ENCODE peak calls at places on chromosome 1, in seven cellular contexts. D is HL-60, B is transverse colon, K is Peyer's patch, T is A549, U is heart left ventricle, J is colonic mucosa. M is an unnamed sample.

GRCh38 chr1:206785366-206785765 is 13.1 kb upstream of the IL10 start:
- DNase-seq in U (no peak), T (no peak), K (no peak), D (no peak), J (no peak), B (no peak), M (no peak)

GRCh38 chr1:59100975-59101374 is 195.9 kb upstream of the FGGY start:
- DNase-seq in T (no peak), K (no peak), U (no peak), B (no peak), J (no peak), D (no peak), M (no peak)

GRCh38 chr1:57824535-57824934 is 400.7 kb upstream of the DAB1 start:
- DNase-seq in D (no peak), K (no peak), T (no peak), B (no peak), J (no peak), U (no peak), M (no peak)

GRCh38 chr1:224435318-224435763 is 744 bp upstream of the WDR26 start:
- DNase-seq in B (no peak), D (no peak), K (no peak), T (peak; percentile 17), U (no peak), J (peak; percentile 49), M (no peak)

GRCh38 chr1:34126486-34126885 is 38.5 kb downstream of the CSMD2 start:
- DNase-seq in K (no peak), U (no peak), J (no peak), T (no peak), D (no peak), B (no peak), M (no peak)

GRCh38 chr1:215682232-215682631 is 115.1 kb downstream of the KCTD3 start:
- DNase-seq in B (no peak), D (no peak), T (no peak), K (no peak), J (no peak), U (no peak), M (no peak)

GRCh38 chr1:207826557-207827487 is 75.0 kb downstream of the CD46 start:
- DNase-seq in D (no peak), T (peak; percentile 40), B (peak; percentile 69), J (peak; percentile 75), K (peak; percentile 82), U (no peak), M (no peak)

GRCh38 chr1:240765732-240766363 is 153.9 kb upstream of the GREM2 start:
- DNase-seq in T (peak; percentile 10), U (no peak), B (no peak), K (no peak), J (no peak), D (no peak), M (no peak)

GRCh38 chr1:84691139-84691783 is 1.0 kb upstream of the SSX2IP start:
- DNase-seq in K (no peak), B (no peak), J (no peak), T (no peak), U (no peak), D (no peak), M (no peak)

GRCh38 chr1:175332515-175332914 is 139.9 kb upstream of the KIAA0040 start:
- DNase-seq in T (no peak), K (no peak), J (no peak), D (no peak), U (no peak), B (no peak), M (no peak)

GRCh38 chr1:64366821-64367220 is 103.1 kb upstream of the CACHD1 start:
- DNase-seq in T (no peak), B (no peak), K (no peak), D (no peak), J (no peak), U (no peak), M (no peak)

GRCh38 chr1:177913762-177914540 is 55.9 kb downstream of the SEC16B start:
- DNase-seq in D (no peak), T (peak; percentile 20), K (peak; percentile 59), B (peak; percentile 39), U (no peak), J (peak; percentile 46), M (no peak)

GRCh38 chr1:156146006-156146748 is 7.2 kb upstream of the SEMA4A start:
- DNase-seq in J (no peak), K (peak; percentile 67), B (peak; percentile 55), U (peak; percentile 88), T (peak; percentile 76), D (peak; percentile 67), M (peak; percentile 62)

GRCh38 chr1:62356257-62356835 is 37.1 kb upstream of the KANK4 start:
- DNase-seq in D (no peak), T (peak; percentile 41), B (no peak), K (no peak), J (no peak), U (no peak), M (peak; percentile 1)

GRCh38 chr1:19893687-19894086 is 11.5 kb downstream of the OTUD3 start:
- DNase-seq in T (no peak), U (no peak), D (no peak), K (no peak), J (no peak), B (no peak), M (no peak)

GRCh38 chr1:80656011-80656627 is 1144.6 kb upstream of the ADGRL2 start:
- DNase-seq in B (no peak), D (no peak), U (no peak), T (peak; percentile 37), K (peak; percentile 58), J (no peak), M (no peak)

GRCh38 chr1:17028662-17029188 is 17.0 kb upstream of the ATP13A2 start:
- DNase-seq in K (no peak), U (no peak), B (no peak), J (no peak), D (no peak), T (no peak), M (no peak)

GRCh38 chr1:215418876-215419442 is 148.1 kb upstream of the KCTD3 start:
- DNase-seq in B (no peak), U (no peak), D (no peak), J (no peak), T (no peak), K (no peak), M (no peak)

GRCh38 chr1:165726169-165726568 is 27.8 kb upstream of the ALDH9A1 start:
- DNase-seq in B (no peak), J (no peak), T (no peak), U (no peak), D (no peak), K (no peak), M (no peak)

GRCh38 chr1:165726841-165727240 is 28.5 kb upstream of the ALDH9A1 start:
- DNase-seq in K (no peak), T (no peak), B (no peak), J (no peak), D (no peak), U (no peak), M (no peak)
- H3K27ac ChIP-seq in K (no peak overlapping the region), T (no peak overlapping the region), B (no peak overlapping the region), J (no peak overlapping the region), D (no peak overlapping the region), U (no peak overlapping the region), M (no peak overlapping the region)

DNA sequence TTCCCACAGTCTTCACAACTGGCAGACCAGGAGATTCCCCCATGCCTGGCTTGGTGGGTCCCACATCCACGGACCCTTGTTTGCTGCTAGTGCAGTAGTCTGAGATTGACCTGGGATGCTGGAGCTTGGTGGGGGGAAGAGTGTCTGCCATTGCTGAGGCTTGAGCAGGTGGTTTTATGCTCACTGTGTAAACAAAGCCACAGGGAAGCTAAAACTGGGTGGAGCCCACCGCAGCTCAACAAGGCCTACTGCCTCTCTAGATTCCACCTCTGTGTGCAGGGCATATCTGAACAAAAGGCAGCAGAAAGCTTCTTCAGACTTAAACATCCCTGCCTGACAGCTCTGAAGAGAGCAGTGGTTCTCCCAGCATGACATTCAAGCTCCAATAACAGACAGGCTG is 177.3 kb upstream of the ETV3 start:
- DNase-seq in B (no peak), J (no peak), T (no peak), U (no peak), K (no peak), D (no peak), M (no peak)
- H3K27ac ChIP-seq in B (no peak overlapping the region), J (no peak overlapping the region), T (no peak overlapping the region), U (no peak overlapping the region), K (no peak overlapping the region), D (no peak overlapping the region), M (no peak overlapping the region)

GRCh38 chr1:204568576-204569206 is 52.5 kb downstream of the MDM4 start:
- DNase-seq in B (no peak), J (no peak), K (no peak), U (no peak), D (no peak), T (no peak), M (no peak)

GRCh38 chr1:204564835-204565234 is 48.6 kb downstream of the MDM4 start:
- DNase-seq in K (peak; percentile 80), J (no peak), T (no peak), D (no peak), B (peak; percentile 57), U (no peak), M (no peak)

GRCh38 chr1:204565617-204566582 is 49.7 kb downstream of the MDM4 start:
- DNase-seq in U (peak; percentile 37), J (peak; percentile 48), K (peak; percentile 67), D (peak; percentile 25), T (peak; percentile 89), B (peak; percentile 49), M (peak; percentile 59)

GRCh38 chr1:204566583-204566955 is 50.4 kb downstream of the MDM4 start:
- DNase-seq in J (no peak), K (no peak), B (no peak), D (no peak), T (no peak), U (no peak), M (no peak)

GRCh38 chr1:204567067-204567466 is 50.9 kb downstream of the MDM4 start:
- DNase-seq in T (no peak), B (no peak), J (no peak), K (no peak), U (no peak), D (no peak), M (no peak)
- H3K27ac ChIP-seq in T (no peak overlapping the region), B (no peak overlapping the region), J (no peak overlapping the region), K (no peak overlapping the region), U (no peak overlapping the region), D (no peak overlapping the region), M (no peak overlapping the region)

GRCh38 chr1:2137257-2138121 is 57.1 kb downstream of the FAAP20 start:
- DNase-seq in J (peak; percentile 84), T (no peak), B (peak; percentile 66), U (no peak), K (peak; percentile 83), D (no peak), M (no peak)

GRCh38 chr1:2135425-2135824 is 59.1 kb downstream of the FAAP20 start:
- DNase-seq in U (peak; percentile 89), K (peak; percentile 68), D (no peak), T (no peak), J (no peak), B (peak; percentile 45), M (no peak)

GRCh38 chr1:2136386-2136821 is 58.2 kb downstream of the FAAP20 start:
- DNase-seq in J (no peak), K (no peak), U (no peak), D (no peak), B (no peak), T (no peak), M (no peak)

GRCh38 chr1:2135866-2136265 is 58.7 kb downstream of the FAAP20 start:
- DNase-seq in J (no peak), K (no peak), B (no peak), D (no peak), U (no peak), T (no peak), M (no peak)

DNA sequence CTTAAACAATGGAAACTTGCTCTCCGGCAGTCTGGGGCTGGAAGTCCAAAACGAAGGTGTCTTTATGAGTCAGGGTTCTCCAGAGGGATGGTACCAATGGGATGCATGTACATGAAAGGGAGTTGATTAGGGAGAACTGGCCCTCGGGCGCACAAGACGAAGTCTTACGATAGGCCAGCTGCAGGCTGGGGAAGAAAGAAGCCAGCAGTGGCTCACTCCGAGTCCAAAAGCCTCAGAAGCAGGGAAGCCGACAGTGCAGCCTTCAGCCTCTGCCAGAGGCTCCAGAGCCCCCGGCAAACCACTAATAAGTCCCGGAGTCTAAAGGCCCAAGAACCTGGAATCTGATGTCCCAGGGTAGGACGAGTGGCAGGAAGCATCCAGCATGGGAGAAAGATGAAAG is 57.7 kb downstream of the FAAP20 start:
- DNase-seq in K (no peak), D (no peak), J (no peak), U (no peak), T (no peak), B (no peak), M (no peak)
- H3K27ac ChIP-seq in K (no peak overlapping the region), D (no peak overlapping the region), J (peak overlapping the region; percentile 60), U (no peak overlapping the region), T (no peak overlapping the region), B (peak overlapping the region; percentile 65), M (no peak overlapping the region)